ENCODE peak calls at places on chromosomes 13 and 19, in nine cellular contexts. N is A549, A is retinal pigment epithelial cell, V is WTC11, Q is endothelial cell, B is lower leg skin, Z is neural crest cell, Y is transverse colon, H is IMR-90. G is an unnamed sample.

GRCh38 chr19:41392775-41393174 is 4.4 kb downstream of the EXOSC5 start:
- DNase-seq in N (no peak), A (no peak), V (no peak), Q (no peak), B (no peak), Z (no peak), Y (no peak), H (no peak), G (no peak)

GRCh38 chr19:37114001-37114400 is 35.8 kb downstream of the ZNF420 start:
- DNase-seq in N (no peak), A (no peak), V (peak; percentile 13), Q (no peak), B (no peak), Z (no peak), Y (no peak), H (no peak), G (no peak)

GRCh38 chr19:3479819-3480215 is 508 bp downstream of the SMIM24 start:
- DNase-seq in N (peak; percentile 47), A (no peak), V (peak; percentile 75), Q (no peak), B (no peak), Z (no peak), Y (no peak), H (no peak), G (no peak)

GRCh38 chr13:25330541-25330940 is 29.1 kb downstream of the NUP58 start:
- DNase-seq in N (no peak), A (no peak), V (no peak), Q (no peak), B (no peak), Z (no peak), Y (no peak), H (peak; percentile 28), G (no peak)

GRCh38 chr13:110173247-110173818 is 133.6 kb downstream of the COL4A1 start:
- DNase-seq in N (no peak), A (no peak), V (no peak), Q (no peak), B (no peak), Z (no peak), Y (no peak), H (peak; percentile 13), G (no peak)

GRCh38 chr19:50639121-50640112 is at the start of gene SYT3:
- DNase-seq in N (peak; percentile 55), A (no peak), V (peak; percentile 83), Q (no peak), B (no peak), Z (peak; percentile 57), Y (peak; percentile 20), H (peak; percentile 27), G (peak; percentile 38)

GRCh38 chr13:47933688-47934011 is 67.4 kb downstream of the SUCLA2 start:
- DNase-seq in N (no peak), A (no peak), V (no peak), Q (no peak), B (no peak), Z (no peak), Y (no peak), H (peak; percentile 17), G (no peak)

GRCh38 chr13:25771208-25771607 is 280.6 kb downstream of the SHISA2 start:
- DNase-seq in N (no peak), A (no peak), V (no peak), Q (no peak), B (peak; percentile 46), Z (no peak), Y (no peak), H (no peak), G (no peak)

GRCh38 chr13:100108913-100109507 is 20.1 kb downstream of the PCCA start:
- DNase-seq in N (no peak), A (no peak), V (no peak), Q (no peak), B (no peak), Z (no peak), Y (no peak), H (peak; percentile 19), G (no peak)

GRCh38 chr13:107866666-107867623 is 348.4 kb downstream of the LIG4 start:
- DNase-seq in N (no peak), A (no peak), V (peak; percentile 44), Q (peak; percentile 43), B (no peak), Z (peak; percentile 32), Y (no peak), H (peak; percentile 66), G (peak; percentile 21)

GRCh38 chr19:6737873-6738725 is 719 bp upstream of the GPR108 start:
- DNase-seq in N (peak; percentile 84), A (no peak), V (peak; percentile 68), Q (peak; percentile 63), B (peak; percentile 98), Z (peak; percentile 41), Y (peak; percentile 97), H (peak; percentile 80), G (peak; percentile 46)

GRCh38 chr13:111295896-111296295 is 24.5 kb upstream of the TEX29 start:
- DNase-seq in N (no peak), A (no peak), V (no peak), Q (no peak), B (no peak), Z (no peak), Y (no peak), H (no peak), G (no peak)

GRCh38 chr13:111944171-111944583 is 122.8 kb upstream of the SOX1 start:
- DNase-seq in N (no peak), A (no peak), V (no peak), Q (no peak), B (peak; percentile 53), Z (no peak), Y (no peak), H (no peak), G (no peak)

GRCh38 chr13:41426047-41426446 is 31.3 kb upstream of the RGCC start:
- DNase-seq in N (no peak), A (no peak), V (no peak), Q (no peak), B (no peak), Z (no peak), Y (no peak), H (no peak), G (no peak)

GRCh38 chr13:53411443-53411842 is 382.8 kb downstream of the OLFM4 start:
- DNase-seq in N (no peak), A (no peak), V (no peak), Q (no peak), B (no peak), Z (no peak), Y (no peak), H (no peak), G (no peak)

GRCh38 chr13:22765566-22765965 is 415.2 kb upstream of the SGCG start:
- DNase-seq in N (no peak), A (no peak), V (no peak), Q (no peak), B (no peak), Z (no peak), Y (no peak), H (no peak), G (no peak)
- TF ChIP-seq CTCF in N (no peak), A (no peak), V (no peak), Q (no peak), B (no peak), Z (no peak), Y (no peak), H (no peak), G (no peak)

GRCh38 chr19:5339950-5340636 is 519 bp downstream of the PTPRS start:
- DNase-seq in N (no peak), A (no peak), V (peak; percentile 29), Q (peak; percentile 51), B (no peak), Z (peak; percentile 32), Y (no peak), H (no peak), G (peak; percentile 41)
- TF ChIP-seq CTCF in N (peak; percentile 51), A (no peak), V (peak; percentile 28), Q (peak; percentile 25), B (no peak), Z (peak; percentile 43), Y (no peak), H (peak; percentile 36), G (peak; percentile 54)

GRCh38 chr13:52006491-52007245 is 4.6 kb downstream of the ATP7B start:
- DNase-seq in N (no peak), A (no peak), V (no peak), Q (no peak), B (no peak), Z (no peak), Y (no peak), H (no peak), G (no peak)

GRCh38 chr13:52009985-52010384 is 1.3 kb downstream of the ATP7B start:
- DNase-seq in N (no peak), A (no peak), V (no peak), Q (no peak), B (no peak), Z (no peak), Y (no peak), H (no peak), G (no peak)

GRCh38 chr13:52011690-52012511 is at the start of gene ALG11:
- DNase-seq in N (peak; percentile 96), A (peak; percentile 89), V (peak; percentile 100), Q (peak; percentile 99), B (peak; percentile 100), Z (peak; percentile 100), Y (peak; percentile 100), H (peak; percentile 97), G (peak; percentile 100)

GRCh38 chr13:52012512-52012836 is 276 bp downstream of the ALG11 start:
- DNase-seq in N (no peak), A (no peak), V (no peak), Q (no peak), B (no peak), Z (no peak), Y (no peak), H (no peak), G (no peak)

DNA sequence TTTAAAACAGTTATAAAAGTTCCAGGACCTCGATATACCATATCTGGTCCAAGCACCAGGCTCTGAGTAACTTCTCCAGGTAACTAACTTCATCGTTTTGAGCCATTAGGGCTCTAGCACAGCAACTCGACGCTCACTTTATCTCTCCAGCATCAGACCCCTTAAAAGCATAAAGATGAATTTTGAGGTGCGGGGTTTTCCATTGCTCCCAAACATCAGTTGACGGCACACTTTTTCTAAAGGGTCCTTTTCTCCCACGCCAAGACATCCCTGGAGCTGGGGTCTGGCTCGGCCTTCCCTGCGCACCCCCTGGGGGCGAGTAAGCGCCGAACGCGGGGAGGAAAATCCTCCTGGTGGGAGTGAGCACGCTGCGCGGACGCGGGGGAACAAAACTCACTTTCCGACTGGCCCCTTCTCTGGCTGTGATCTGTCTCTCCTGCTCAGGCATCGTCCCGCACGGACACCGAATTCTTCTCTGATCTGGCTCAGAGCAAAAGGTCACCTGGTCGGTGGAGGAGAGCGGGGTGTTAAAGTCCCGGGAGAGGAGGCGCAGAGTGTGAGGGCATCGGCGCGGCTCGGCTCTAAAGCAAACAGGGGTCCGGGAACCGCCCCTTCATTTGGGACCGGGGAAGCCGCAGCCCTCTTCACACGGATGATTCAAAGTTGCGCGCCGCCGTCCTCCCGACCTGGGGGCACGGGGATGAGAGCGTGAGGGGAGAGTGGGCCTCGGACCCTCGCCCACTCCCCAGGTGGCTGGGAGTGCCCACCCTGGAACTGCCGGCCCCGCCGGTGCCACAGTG is at the start of gene ATP7B:
- DNase-seq in N (peak; percentile 5), A (no peak), V (peak; percentile 62), Q (peak; percentile 43), B (peak; percentile 90), Z (no peak), Y (peak; percentile 34), H (no peak), G (peak; percentile 28)
- TF ChIP-seq CTCF in N (no peak), A (peak; percentile 34), V (no peak), Q (no peak), B (no peak), Z (peak; percentile 41), Y (peak; percentile 19), H (peak; percentile 20), G (peak; percentile 47)

DNA sequence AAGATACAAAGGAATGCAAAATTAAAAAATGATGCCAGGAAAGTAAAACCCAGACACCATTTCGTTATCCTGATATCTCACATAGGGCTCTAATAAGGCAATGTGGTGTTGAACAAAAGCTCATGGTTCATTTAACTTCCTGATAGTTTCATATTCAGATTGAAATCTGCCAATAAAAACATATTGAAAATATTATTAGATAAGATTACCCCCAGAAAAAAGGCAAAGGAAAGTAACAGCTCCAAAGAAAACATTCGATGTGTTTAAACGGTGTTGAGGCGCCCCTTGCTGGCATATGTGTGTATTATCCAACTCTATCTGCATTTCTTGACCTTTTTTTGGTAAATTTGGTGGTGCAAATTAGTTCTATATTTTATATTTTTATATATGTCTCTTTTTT is 75.9 kb downstream of the ESD start:
- DNase-seq in N (peak; percentile 31), A (peak; percentile 2), V (peak; percentile 32), Q (peak; percentile 26), B (no peak), Z (peak; percentile 26), Y (peak; percentile 39), H (peak; percentile 53), G (no peak)
- TF ChIP-seq CTCF in N (peak; percentile 77), A (peak; percentile 62), V (peak; percentile 43), Q (peak; percentile 56), B (no peak), Z (peak; percentile 91), Y (peak; percentile 70), H (peak; percentile 76), G (peak; percentile 87)

G was measured in progenitor cell of endocrine pancreas.